ENCODE peak calls at places on chromosomes 7 and 10, in six cellular contexts. W is IMR-90, O is Peyer's patch, L is ovary, U is esophagus squamous epithelium, Z is adrenal gland. A is an unnamed sample.

GRCh38 chr7:11369696-11370095 is 396.0 kb downstream of the PHF14 start:
- DNase-seq in W (no peak), O (no peak), L (no peak), U (no peak), Z (no peak), A (no peak)

GRCh38 chr10:119834188-119834587 is 38.5 kb downstream of the MCMBP start:
- DNase-seq in W (no peak), O (no peak), L (no peak), U (no peak), Z (no peak), A (no peak)

GRCh38 chr7:41730668-41731067 is 27.8 kb upstream of the INHBA start:
- DNase-seq in W (peak), O (no peak), L (no peak), U (no peak), Z (no peak), A (no peak)

GRCh38 chr10:96532523-96532922 is 18.8 kb upstream of the TLL2 start:
- DNase-seq in W (peak), O (no peak), L (no peak), U (no peak), Z (no peak), A (no peak)

GRCh38 chr7:84017653-84018052 is 176.9 kb downstream of the SEMA3A start:
- DNase-seq in W (no peak), O (no peak), L (no peak), U (no peak), Z (no peak), A (no peak)

GRCh38 chr7:155744931-155745683 is 67.2 kb downstream of the SHH start:
- DNase-seq in W (no peak), O (no peak), L (no peak), U (no peak), Z (no peak), A (no peak)

GRCh38 chr7:66682350-66683093 is 53.8 kb downstream of the KCTD7 start:
- DNase-seq in W (peak), O (peak), L (peak), U (no peak), Z (peak), A (no peak)

GRCh38 chr10:71232089-71232998 is 20.0 kb downstream of the UNC5B start:
- DNase-seq in W (no peak), O (peak), L (no peak), U (no peak), Z (peak), A (no peak)

GRCh38 chr10:102770108-102770482 is 26.3 kb downstream of the WBP1L start:
- DNase-seq in W (no peak), O (no peak), L (no peak), U (no peak), Z (no peak), A (no peak)

GRCh38 chr7:158655931-158656441 is 48.6 kb downstream of the NCAPG2 start:
- DNase-seq in W (no peak), O (no peak), L (no peak), U (no peak), Z (no peak), A (no peak)

GRCh38 chr7:85289279-85289678 is 102.4 kb upstream of the SEMA3D start:
- DNase-seq in W (no peak), O (no peak), L (no peak), U (no peak), Z (no peak), A (no peak)

GRCh38 chr7:154489897-154490296 is 437.7 kb downstream of the DPP6 start:
- DNase-seq in W (no peak), O (no peak), L (no peak), U (no peak), Z (no peak), A (no peak)

GRCh38 chr7:22351329-22351692 is 5.6 kb downstream of the RAPGEF5 start:
- DNase-seq in W (no peak), O (no peak), L (no peak), U (no peak), Z (no peak), A (no peak)

GRCh38 chr7:158327571-158328180 is 259.9 kb downstream of the PTPRN2 start:
- DNase-seq in W (no peak), O (no peak), L (no peak), U (no peak), Z (no peak), A (no peak)

GRCh38 chr7:130205084-130205947 is at the start of gene TMEM209:
- DNase-seq in W (peak), O (peak), L (peak), U (peak), Z (peak), A (peak)

GRCh38 chr7:18040196-18040595 is 12.6 kb upstream of the PRPS1L1 start:
- DNase-seq in W (peak), O (no peak), L (no peak), U (no peak), Z (no peak), A (no peak)
- H3K27ac ChIP-seq in W (peak), O (no peak), L (no peak), U (no peak), Z (no peak), A (no peak)

GRCh38 chr7:70808876-70809275 is 323.1 kb upstream of the GALNT17 start:
- DNase-seq in W (no peak), O (no peak), L (no peak), U (no peak), Z (no peak), A (no peak)
- TF ChIP-seq POLR2A in W (no peak), O (no peak), L (no peak), U (no peak), Z (no peak), A (no peak)

GRCh38 chr7:140050100-140050499 is 12.7 kb downstream of the PARP12 start:
- DNase-seq in W (no peak), O (no peak), L (no peak), U (no peak), Z (no peak), A (no peak)
- H3K27ac ChIP-seq in W (no peak), O (peak), L (no peak), U (peak), Z (peak), A (peak)

DNA sequence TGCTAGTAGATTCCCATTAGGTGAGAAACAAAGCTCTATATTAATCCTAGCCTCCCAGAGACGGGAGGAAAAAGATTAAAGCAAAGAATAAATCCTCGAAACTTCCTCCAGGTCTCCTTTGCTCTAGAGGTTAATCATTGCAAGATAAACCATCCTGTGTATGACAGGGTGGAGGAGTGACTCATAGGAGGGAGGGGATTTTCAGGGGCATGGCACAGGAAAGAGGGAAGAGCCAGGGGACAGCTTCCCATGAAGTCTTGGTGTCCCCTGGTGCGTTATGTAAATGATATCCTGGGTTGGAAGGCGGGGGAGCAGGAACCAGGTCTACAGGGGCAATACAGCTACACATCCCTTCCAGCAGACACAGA is 780 bp downstream of the CYP3A5 start:
- DNase-seq in W (peak), O (peak), L (no peak), U (no peak), Z (peak), A (no peak)
- TF ChIP-seq POLR2A in W (no peak), O (peak), L (no peak), U (no peak), Z (no peak), A (no peak)

DNA sequence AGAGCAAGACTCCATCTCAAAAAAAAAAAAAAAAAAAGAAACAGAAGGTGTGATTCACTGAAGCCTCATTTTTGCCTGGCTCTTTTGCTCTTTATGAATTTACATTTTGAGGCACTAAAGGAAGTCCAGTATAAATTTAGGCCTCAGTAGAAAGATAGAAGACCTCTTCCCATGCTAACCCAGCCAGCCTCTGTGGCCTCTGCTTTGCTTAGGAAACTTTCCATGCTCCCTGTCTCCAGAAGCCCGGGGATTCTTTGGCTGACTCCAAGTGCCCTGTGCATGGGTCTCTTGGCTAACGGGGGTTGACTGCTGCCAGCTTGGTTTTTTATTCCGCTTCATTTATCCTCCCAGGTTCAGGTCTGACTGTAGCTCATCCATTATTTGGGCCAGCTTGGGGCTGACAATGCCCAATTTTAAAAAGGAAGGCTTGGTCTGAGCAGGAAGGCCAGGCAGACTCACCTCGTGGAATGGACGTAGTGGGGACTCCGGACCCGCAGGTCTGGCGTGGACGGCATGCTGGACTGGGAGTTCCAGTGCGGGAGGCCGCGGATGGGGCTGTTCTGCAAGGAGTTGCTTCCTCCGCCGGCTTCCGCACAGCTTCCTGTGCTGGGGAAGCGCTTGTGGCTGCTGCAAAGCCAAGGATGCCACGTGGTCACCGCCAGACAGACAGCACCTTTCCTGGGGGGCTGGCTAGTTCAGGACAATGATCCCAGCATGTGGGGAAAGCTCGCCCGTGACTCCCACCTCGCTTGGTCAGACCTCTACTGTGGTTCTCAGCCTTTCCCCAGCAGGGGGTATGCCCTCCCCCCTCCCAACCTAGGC is 72.3 kb downstream of the PRPF18 start:
- DNase-seq in W (no peak), O (no peak), L (peak), U (no peak), Z (peak), A (peak)
- H3K27ac ChIP-seq in W (peak), O (no peak), L (no peak), U (peak), Z (no peak), A (peak)

DNA sequence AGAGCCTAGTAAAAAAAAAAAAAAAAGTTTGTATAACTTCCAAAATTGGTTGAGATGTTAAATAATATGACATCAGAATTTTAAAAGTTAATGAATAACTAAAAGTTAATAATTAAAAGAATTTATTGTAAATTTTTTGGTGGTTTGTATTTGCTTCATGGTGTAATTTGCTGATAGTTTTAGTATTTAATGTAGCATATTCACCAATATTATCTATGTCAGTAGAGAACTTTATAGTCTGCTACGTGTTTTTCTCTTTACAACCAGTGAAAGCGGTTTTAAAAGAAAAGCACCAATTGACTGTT is 51.8 kb upstream of the STEAP4 start:
- DNase-seq in W (no peak), O (no peak), L (no peak), U (no peak), Z (no peak), A (no peak)
- TF ChIP-seq POLR2A in W (no peak), O (no peak), L (no peak), U (no peak), Z (no peak), A (no peak)

GRCh38 chr7:35781767-35782515 is 18.9 kb upstream of the SEPTIN7 start:
- DNase-seq in W (no peak), O (no peak), L (no peak), U (no peak), Z (no peak), A (no peak)
- H3K27ac ChIP-seq in W (peak), O (no peak), L (no peak), U (no peak), Z (no peak), A (no peak)

GRCh38 chr7:139737221-139738100 is 40.3 kb downstream of the HIPK2 start:
- DNase-seq in W (peak), O (peak), L (no peak), U (no peak), Z (peak), A (no peak)
- TF ChIP-seq POLR2A in W (no peak), O (no peak), L (no peak), U (no peak), Z (no peak), A (no peak)

DNA sequence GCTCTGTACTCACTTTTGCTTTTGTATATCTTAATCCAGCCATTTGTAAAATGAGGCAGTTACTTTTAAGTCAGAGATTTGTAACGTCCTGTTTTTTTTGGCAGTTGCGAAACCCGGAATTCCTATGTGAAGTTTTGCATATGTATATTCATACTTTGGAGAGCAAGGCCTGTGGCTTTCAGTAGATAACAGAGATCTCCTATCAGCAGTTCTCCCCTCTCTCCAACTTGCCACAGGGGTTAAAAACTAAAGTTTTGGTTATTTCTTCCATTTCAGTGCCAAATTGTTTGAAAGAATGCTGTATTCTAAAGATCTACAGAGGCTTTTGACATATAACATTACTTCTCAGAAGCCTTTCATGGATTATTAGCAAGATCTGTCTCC is 102.4 kb downstream of the EXOC4 start:
- DNase-seq in W (peak), O (no peak), L (no peak), U (no peak), Z (no peak), A (no peak)
- H3K27ac ChIP-seq in W (peak), O (no peak), L (no peak), U (no peak), Z (no peak), A (no peak)

DNA sequence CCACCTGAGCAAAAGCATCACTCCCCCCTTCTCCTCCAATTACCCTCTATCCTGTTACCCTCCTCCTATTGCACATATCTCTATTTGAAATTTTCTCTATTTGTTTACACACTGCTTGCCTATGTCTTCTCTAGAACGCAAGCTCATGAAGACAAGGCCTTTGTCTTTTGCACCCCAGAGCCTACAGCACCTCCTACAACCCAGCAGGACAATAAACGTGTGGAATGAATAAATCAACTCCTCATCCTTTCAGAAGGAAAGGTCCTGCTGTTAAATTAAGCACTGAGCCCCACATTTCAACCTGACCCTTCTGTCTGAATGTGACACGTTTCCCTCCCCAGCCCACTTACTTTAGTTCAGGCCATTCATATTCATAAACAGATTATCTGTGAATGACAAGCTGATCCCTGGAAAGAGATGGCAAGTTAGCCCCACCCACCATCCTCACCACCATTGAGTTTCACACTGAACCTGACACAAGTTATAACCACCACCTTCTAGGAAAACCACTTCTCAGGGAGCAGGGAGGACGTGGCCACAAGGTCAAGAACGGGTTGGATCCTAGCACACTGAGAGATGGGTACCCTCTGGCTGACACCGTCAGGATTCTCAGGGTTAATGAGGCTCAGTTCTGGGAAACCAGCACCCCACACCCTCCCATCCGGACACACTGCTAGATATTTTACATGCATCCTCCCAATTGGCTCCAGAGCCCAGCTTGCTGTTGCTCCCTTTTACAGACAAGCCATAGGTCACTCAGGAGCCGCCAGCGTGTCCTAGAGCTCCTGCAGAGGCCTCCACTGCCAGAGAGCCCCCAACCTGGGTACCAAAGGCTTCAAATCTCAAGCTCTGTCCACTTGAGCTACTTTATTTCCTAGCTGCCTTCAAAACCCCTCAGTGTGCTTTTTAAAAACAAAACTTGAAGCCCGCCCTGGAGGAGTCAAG is 933 bp downstream of the PRTFDC1 start:
- DNase-seq in W (no peak), O (peak), L (peak), U (no peak), Z (peak), A (peak)
- TF ChIP-seq POLR2A in W (no peak), O (peak), L (no peak), U (no peak), Z (peak), A (no peak)

A was measured in upper lobe of left lung.